ENCODE peak calls at places on chromosomes 1 and 21, in five cellular contexts. One of them, this sample, is unnamed.

GRCh38 chr1:17119076-17119743 is at the start of gene PADI2:
- DNase-seq in PC-3: peak; percentile 76
- DNase-seq in HCT116: peak; percentile 34
- DNase-seq in GM23248: peak; percentile 75
- DNase-seq in neuronal stem cell: peak; percentile 57
- DNase-seq in this sample: peak; percentile 30

GRCh38 chr1:59353453-59353852 is 56.6 kb downstream of the FGGY start:
- DNase-seq in PC-3: no peak
- DNase-seq in HCT116: no peak
- DNase-seq in GM23248: no peak
- DNase-seq in neuronal stem cell: no peak
- DNase-seq in this sample: no peak

GRCh38 chr1:6166221-6166620 is 13.9 kb downstream of the CHD5 start:
- DNase-seq in PC-3: no peak
- DNase-seq in HCT116: no peak
- DNase-seq in GM23248: no peak
- DNase-seq in neuronal stem cell: no peak
- DNase-seq in this sample: no peak

GRCh38 chr1:223211323-223211985 is 68.4 kb upstream of the TLR5 start:
- DNase-seq in PC-3: no peak
- DNase-seq in HCT116: no peak
- DNase-seq in GM23248: no peak
- DNase-seq in neuronal stem cell: no peak
- DNase-seq in this sample: peak; percentile 47

GRCh38 chr1:92759361-92759760 is 25.5 kb downstream of the EVI5 start:
- DNase-seq in PC-3: no peak
- DNase-seq in HCT116: no peak
- DNase-seq in GM23248: peak; percentile 58
- DNase-seq in neuronal stem cell: no peak
- DNase-seq in this sample: peak; percentile 79

GRCh38 chr21:35423694-35424093 is 374.6 kb upstream of the RUNX1 start:
- DNase-seq in PC-3: no peak
- DNase-seq in HCT116: no peak
- DNase-seq in GM23248: peak; percentile 80
- DNase-seq in neuronal stem cell: no peak
- DNase-seq in this sample: peak; percentile 25

GRCh38 chr1:94396356-94396755 is 21.8 kb upstream of the ABCD3 start:
- DNase-seq in PC-3: no peak
- DNase-seq in HCT116: no peak
- DNase-seq in GM23248: no peak
- DNase-seq in neuronal stem cell: no peak
- DNase-seq in this sample: peak; percentile 14

GRCh38 chr1:84386716-84387479 is 11.4 kb upstream of the DNASE2B start:
- DNase-seq in PC-3: peak; percentile 29
- DNase-seq in HCT116: no peak
- DNase-seq in GM23248: peak; percentile 15
- DNase-seq in neuronal stem cell: no peak
- DNase-seq in this sample: peak; percentile 39

GRCh38 chr1:10860682-10861081 is 64.2 kb upstream of the CASZ1 start:
- DNase-seq in PC-3: no peak
- DNase-seq in HCT116: no peak
- DNase-seq in GM23248: no peak
- DNase-seq in neuronal stem cell: no peak
- DNase-seq in this sample: no peak

GRCh38 chr1:4270651-4271337 is 370.7 kb upstream of the C1orf174 start:
- DNase-seq in PC-3: no peak
- DNase-seq in HCT116: no peak
- DNase-seq in GM23248: no peak
- DNase-seq in neuronal stem cell: no peak
- DNase-seq in this sample: no peak

GRCh38 chr1:24416666-24417391 is 1.2 kb downstream of the NIPAL3 start:
- DNase-seq in PC-3: peak; percentile 96
- DNase-seq in HCT116: no peak
- DNase-seq in GM23248: peak; percentile 97
- DNase-seq in neuronal stem cell: no peak
- DNase-seq in this sample: peak; percentile 94

GRCh38 chr21:21151231-21151630 is 153.0 kb downstream of the NCAM2 start:
- DNase-seq in PC-3: no peak
- DNase-seq in HCT116: no peak
- DNase-seq in GM23248: no peak
- DNase-seq in neuronal stem cell: no peak
- DNase-seq in this sample: no peak

GRCh38 chr1:109482796-109483638 is 688 bp upstream of the ATXN7L2 start:
- DNase-seq in PC-3: no peak
- DNase-seq in HCT116: no peak
- DNase-seq in GM23248: peak; percentile 35
- DNase-seq in neuronal stem cell: no peak
- DNase-seq in this sample: no peak

GRCh38 chr1:220921991-220922390 is 42.7 kb downstream of the HLX start:
- DNase-seq in PC-3: no peak
- DNase-seq in HCT116: no peak
- DNase-seq in GM23248: no peak
- DNase-seq in neuronal stem cell: no peak
- DNase-seq in this sample: no peak

GRCh38 chr1:200302192-200302892 is 107.5 kb downstream of the ZNF281 start:
- DNase-seq in PC-3: peak; percentile 67
- DNase-seq in HCT116: no peak
- DNase-seq in GM23248: peak; percentile 70
- DNase-seq in neuronal stem cell: no peak
- DNase-seq in this sample: peak; percentile 58

GRCh38 chr21:39319251-39319756 is 5.9 kb upstream of the BRWD1 start:
- DNase-seq in PC-3: no peak
- DNase-seq in HCT116: no peak
- DNase-seq in GM23248: peak; percentile 53
- DNase-seq in neuronal stem cell: no peak
- DNase-seq in this sample: peak; percentile 94

GRCh38 chr1:13662498-13662897 is 37.5 kb upstream of the PRDM2 start:
- DNase-seq in PC-3: peak; percentile 54
- DNase-seq in HCT116: no peak
- DNase-seq in GM23248: peak; percentile 91
- DNase-seq in neuronal stem cell: no peak
- DNase-seq in this sample: peak; percentile 50

GRCh38 chr21:27759091-27759659 is 792.3 kb upstream of the ADAMTS5 start:
- DNase-seq in PC-3: peak; percentile 39
- DNase-seq in HCT116: no peak
- DNase-seq in GM23248: peak; percentile 34
- DNase-seq in neuronal stem cell: no peak
- DNase-seq in this sample: no peak

GRCh38 chr21:35503646-35504045 is 454.5 kb upstream of the RUNX1 start:
- DNase-seq in PC-3: no peak
- DNase-seq in HCT116: no peak
- DNase-seq in GM23248: peak; percentile 25
- DNase-seq in neuronal stem cell: no peak
- DNase-seq in this sample: no peak

GRCh38 chr21:46552274-46552673 is 52.6 kb downstream of the S100B start:
- DNase-seq in PC-3: no peak
- DNase-seq in HCT116: no peak
- DNase-seq in GM23248: no peak
- DNase-seq in neuronal stem cell: no peak
- DNase-seq in this sample: no peak

GRCh38 chr1:115282825-115283224 is 55.2 kb downstream of the NGF start:
- DNase-seq in PC-3: no peak
- DNase-seq in HCT116: no peak
- DNase-seq in GM23248: peak; percentile 38
- DNase-seq in neuronal stem cell: no peak
- DNase-seq in this sample: peak; percentile 74

GRCh38 chr21:31873275-31873695 is 465 bp downstream of the HUNK start:
- DNase-seq in PC-3: no peak
- DNase-seq in HCT116: no peak
- DNase-seq in GM23248: no peak
- DNase-seq in neuronal stem cell: peak; percentile 56
- DNase-seq in this sample: no peak

GRCh38 chr21:44517175-44517899 is 22.7 kb downstream of the KRTAP10-1 start:
- DNase-seq in PC-3: no peak
- DNase-seq in HCT116: peak; percentile 98
- DNase-seq in GM23248: peak; percentile 28
- DNase-seq in neuronal stem cell: no peak
- DNase-seq in this sample: peak; percentile 3

GRCh38 chr1:79431341-79431740 is 424.8 kb upstream of the ADGRL4 start:
- DNase-seq in PC-3: no peak
- DNase-seq in HCT116: no peak
- DNase-seq in GM23248: no peak
- DNase-seq in neuronal stem cell: no peak
- DNase-seq in this sample: no peak

GRCh38 chr21:19922122-19922521 is 1076.1 kb upstream of the NCAM2 start:
- DNase-seq in PC-3: no peak
- DNase-seq in HCT116: no peak
- DNase-seq in GM23248: no peak
- DNase-seq in neuronal stem cell: no peak
- DNase-seq in this sample: no peak

GRCh38 chr1:36457691-36458090 is 6.5 kb downstream of the MRPS15 start:
- DNase-seq in PC-3: no peak
- DNase-seq in HCT116: no peak
- DNase-seq in GM23248: no peak
- DNase-seq in neuronal stem cell: no peak
- DNase-seq in this sample: no peak

GRCh38 chr1:6014130-6014999 is 22.1 kb upstream of the NPHP4 start:
- DNase-seq in PC-3: no peak
- DNase-seq in HCT116: no peak
- DNase-seq in GM23248: no peak
- DNase-seq in neuronal stem cell: no peak
- DNase-seq in this sample: no peak

GRCh38 chr21:44548381-44548780 is 2.9 kb downstream of the KRTAP10-2 start:
- DNase-seq in PC-3: no peak
- DNase-seq in HCT116: no peak
- DNase-seq in GM23248: no peak
- DNase-seq in neuronal stem cell: no peak
- DNase-seq in this sample: no peak

GRCh38 chr1:212918751-212919150 is 31.6 kb upstream of the VASH2 start:
- DNase-seq in PC-3: no peak
- DNase-seq in HCT116: no peak
- DNase-seq in GM23248: no peak
- DNase-seq in neuronal stem cell: no peak
- DNase-seq in this sample: no peak

GRCh38 chr1:224542783-224543440 is 73.2 kb upstream of the CNIH3 start:
- DNase-seq in PC-3: peak; percentile 99
- DNase-seq in HCT116: peak; percentile 84
- DNase-seq in GM23248: peak; percentile 97
- DNase-seq in neuronal stem cell: no peak
- DNase-seq in this sample: peak; percentile 100

DNA sequence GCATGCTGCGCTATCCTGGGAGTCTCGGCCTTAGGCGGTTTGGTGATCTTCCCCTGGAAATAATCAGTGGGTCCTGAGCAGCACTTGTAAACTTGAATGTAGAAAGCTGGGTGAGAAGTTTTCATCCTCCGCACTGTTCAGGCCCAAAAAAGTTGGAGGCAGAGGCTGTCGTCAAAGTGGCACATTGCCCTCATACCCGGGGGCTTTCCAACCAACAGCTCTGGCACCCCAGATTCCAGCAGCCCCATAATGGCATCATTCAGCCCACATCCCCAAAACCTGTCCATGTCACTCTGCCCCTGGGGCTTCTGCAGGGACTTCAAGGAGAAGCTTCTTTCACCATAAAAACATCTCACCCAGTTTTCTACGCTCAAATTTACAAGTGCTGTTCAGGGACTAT is 59.3 kb downstream of the TOR1AIP2 start:
- DNase-seq in PC-3: no peak
- DNase-seq in HCT116: no peak
- DNase-seq in GM23248: no peak
- DNase-seq in neuronal stem cell: no peak
- DNase-seq in this sample: no peak
- H2AFZ ChIP-seq in PC-3: no peak overlapping the region
- H2AFZ ChIP-seq in HCT116: no peak overlapping the region
- H2AFZ ChIP-seq in GM23248: no peak overlapping the region
- H2AFZ ChIP-seq in neuronal stem cell: peak overlapping the region; percentile 64
- H2AFZ ChIP-seq in this sample: no peak overlapping the region

GRCh38 chr1:2132222-2133038 is 62.1 kb downstream of the FAAP20 start:
- DNase-seq in PC-3: peak; percentile 91
- DNase-seq in HCT116: no peak
- DNase-seq in GM23248: peak; percentile 96
- DNase-seq in neuronal stem cell: peak; percentile 35
- DNase-seq in this sample: peak; percentile 75

GRCh38 chr1:2134604-2135307 is 59.8 kb downstream of the FAAP20 start:
- DNase-seq in PC-3: no peak
- DNase-seq in HCT116: no peak
- DNase-seq in GM23248: no peak
- DNase-seq in neuronal stem cell: no peak
- DNase-seq in this sample: no peak

GRCh38 chr1:2133039-2133878 is 61.3 kb downstream of the FAAP20 start:
- DNase-seq in PC-3: peak; percentile 99
- DNase-seq in HCT116: peak; percentile 93
- DNase-seq in GM23248: peak; percentile 100
- DNase-seq in neuronal stem cell: peak; percentile 96
- DNase-seq in this sample: peak; percentile 99

GRCh38 chr1:2134232-2134603 is 60.4 kb downstream of the FAAP20 start:
- DNase-seq in PC-3: no peak
- DNase-seq in HCT116: no peak
- DNase-seq in GM23248: no peak
- DNase-seq in neuronal stem cell: no peak
- DNase-seq in this sample: no peak

GRCh38 chr1:2133879-2134215 is 60.7 kb downstream of the FAAP20 start:
- DNase-seq in PC-3: no peak
- DNase-seq in HCT116: no peak
- DNase-seq in GM23248: no peak
- DNase-seq in neuronal stem cell: no peak
- DNase-seq in this sample: no peak
- H3K27ac ChIP-seq in PC-3: peak overlapping the region; percentile 22
- H3K27ac ChIP-seq in HCT116: peak overlapping the region; percentile 41
- H3K27ac ChIP-seq in GM23248: peak overlapping the region; percentile 66
- H3K27ac ChIP-seq in neuronal stem cell: peak overlapping the region; percentile 72
- H3K27ac ChIP-seq in this sample: peak overlapping the region; percentile 80

GRCh38 chr1:116340506-116341240 is 32.4 kb upstream of the ATP1A1 start:
- DNase-seq in PC-3: peak; percentile 87
- DNase-seq in HCT116: no peak
- DNase-seq in GM23248: no peak
- DNase-seq in neuronal stem cell: no peak
- DNase-seq in this sample: no peak
- H3K4me1 ChIP-seq in PC-3: peaks cover 27% of the 10 kb centered on the region
- H3K4me1 ChIP-seq in HCT116: no peaks in the 10 kb centered on the region
- H3K4me1 ChIP-seq in GM23248: no peaks in the 10 kb centered on the region
- H3K4me1 ChIP-seq in neuronal stem cell: peaks cover 1% of the 10 kb centered on the region
- H3K4me1 ChIP-seq in this sample: no peaks in the 10 kb centered on the region

DNA sequence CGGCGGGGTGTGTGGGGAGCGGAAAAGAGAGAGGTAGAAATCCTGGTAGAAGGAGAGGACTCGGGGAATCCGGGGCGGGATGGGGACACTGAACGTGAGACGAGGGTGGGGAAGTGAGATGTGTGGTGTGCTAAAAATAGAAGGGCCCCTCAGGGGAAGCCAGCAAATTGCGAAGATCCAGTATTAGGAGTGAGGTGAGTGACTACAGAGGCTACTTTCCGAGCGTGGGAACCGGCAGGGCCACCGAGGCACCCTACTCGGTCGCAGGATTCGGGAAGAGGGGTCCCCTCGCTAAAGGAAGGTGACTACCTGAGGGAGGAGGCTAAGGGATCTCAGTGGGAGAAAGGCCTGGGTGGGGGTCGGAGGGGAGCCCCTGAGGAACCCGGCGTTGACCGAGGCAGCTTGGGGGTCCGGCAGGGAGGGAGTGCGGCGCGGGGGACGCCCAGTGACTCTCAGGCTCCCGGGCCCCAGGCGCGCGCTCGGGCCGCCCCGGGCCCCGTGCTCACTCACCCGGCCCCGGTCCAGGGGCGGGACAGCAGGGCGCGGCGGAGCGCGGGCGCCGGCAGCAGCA is 318 bp downstream of the ALDH4A1 start:
- DNase-seq in PC-3: peak; percentile 15
- DNase-seq in HCT116: no peak
- DNase-seq in GM23248: peak; percentile 68
- DNase-seq in neuronal stem cell: peak; percentile 15
- DNase-seq in this sample: no peak
- H2AFZ ChIP-seq in PC-3: peak overlapping the region; percentile 93
- H2AFZ ChIP-seq in HCT116: peak overlapping the region; percentile 79
- H2AFZ ChIP-seq in GM23248: peak overlapping the region; percentile 91
- H2AFZ ChIP-seq in neuronal stem cell: peak overlapping the region; percentile 95
- H2AFZ ChIP-seq in this sample: peak overlapping the region; percentile 65

This sample was measured in fibroblast of lung.